ENCODE peak calls at places on chromosomes 6 and 20, in four cellular contexts. R, V, A and T are unnamed samples.

GRCh38 chr6:25755496-25755895 is 954 bp downstream of the SLC17A4 start:
- DNase-seq in R (no peak), V (no peak), A (no peak), T (no peak)

GRCh38 chr6:1388927-1389790 is at the start of gene FOXF2:
- DNase-seq in R (no peak), V (no peak), A (no peak), T (no peak)

GRCh38 chr6:130035211-130035610 is 16.8 kb downstream of the L3MBTL3 start:
- DNase-seq in R (no peak), V (peak), A (no peak), T (no peak)

GRCh38 chr6:158705386-158706126 is 55.7 kb downstream of the SYTL3 start:
- DNase-seq in R (no peak), V (no peak), A (no peak), T (no peak)

GRCh38 chr6:116229287-116229913 is 24.5 kb downstream of the TSPYL4 start:
- DNase-seq in R (no peak), V (peak), A (no peak), T (no peak)

GRCh38 chr6:11650297-11650696 is 112.7 kb downstream of the TMEM170B start:
- DNase-seq in R (no peak), V (no peak), A (no peak), T (no peak)

GRCh38 chr6:87483929-87484328 is 11.2 kb downstream of the SLC35A1 start:
- DNase-seq in R (no peak), V (peak), A (no peak), T (no peak)

GRCh38 chr20:48538058-48538825 is 289.6 kb downstream of the PREX1 start:
- DNase-seq in R (no peak), V (no peak), A (no peak), T (no peak)

GRCh38 chr6:129893513-129894098 is 32.5 kb upstream of the TMEM244 start:
- DNase-seq in R (no peak), V (peak), A (no peak), T (no peak)

GRCh38 chr6:56758553-56758952 is 115.9 kb upstream of the DST start:
- DNase-seq in R (no peak), V (no peak), A (no peak), T (no peak)

GRCh38 chr6:31979238-31979898 is 2.5 kb upstream of the C4A start:
- DNase-seq in R (no peak), V (peak), A (no peak), T (no peak)

GRCh38 chr6:92125681-92126080 is 1293.7 kb downstream of the EPHA7 start:
- DNase-seq in R (no peak), V (no peak), A (no peak), T (no peak)

GRCh38 chr6:18034798-18035202 is 47.4 kb upstream of the KIF13A start:
- DNase-seq in R (no peak), V (peak), A (no peak), T (no peak)

GRCh38 chr6:168139121-168139520 is 60.1 kb upstream of the FRMD1 start:
- DNase-seq in R (no peak), V (no peak), A (no peak), T (no peak)

GRCh38 chr6:130761286-130761685 is 65.9 kb upstream of the SMLR1 start:
- DNase-seq in R (no peak), V (no peak), A (no peak), T (no peak)

GRCh38 chr6:23181301-23182110 is 612.1 kb downstream of the HDGFL1 start:
- DNase-seq in R (no peak), V (no peak), A (no peak), T (no peak)

GRCh38 chr6:130872250-130873095 is 45.3 kb downstream of the SMLR1 start:
- DNase-seq in R (no peak), V (peak), A (peak), T (peak)

GRCh38 chr6:32113386-32114352 is 4.5 kb upstream of the TNXB start:
- DNase-seq in R (no peak), V (peak), A (no peak), T (no peak)

GRCh38 chr6:71190809-71191208 is 97.8 kb upstream of the OGFRL1 start:
- DNase-seq in R (no peak), V (no peak), A (no peak), T (no peak)

GRCh38 chr6:47057830-47058540 is 15.9 kb upstream of the ADGRF1 start:
- DNase-seq in R (no peak), V (no peak), A (no peak), T (no peak)

GRCh38 chr20:41222299-41222698 is 85.0 kb downstream of the PLCG1 start:
- DNase-seq in R (no peak), V (no peak), A (no peak), T (no peak)

GRCh38 chr20:24484081-24484450 is 14.6 kb downstream of the SYNDIG1 start:
- DNase-seq in R (no peak), V (no peak), A (no peak), T (no peak)

GRCh38 chr6:8539446-8539845 is 104.1 kb upstream of the SLC35B3 start:
- DNase-seq in R (no peak), V (peak), A (peak), T (no peak)

GRCh38 chr6:151669208-151669560 is 138.3 kb upstream of the ESR1 start:
- DNase-seq in R (no peak), V (no peak), A (no peak), T (no peak)

GRCh38 chr6:116562614-116563013 is 8.7 kb upstream of the RWDD1 start:
- DNase-seq in R (no peak), V (peak), A (no peak), T (no peak)

GRCh38 chr6:24950210-24950941 is 14.6 kb upstream of the RIPOR2 start:
- DNase-seq in R (no peak), V (no peak), A (no peak), T (no peak)

GRCh38 chr20:3797592-3798404 is 1.7 kb downstream of the CDC25B start:
- DNase-seq in R (no peak), V (peak), A (no peak), T (no peak)

GRCh38 chr20:62378215-62378614 is 8.7 kb upstream of the RPS21 start:
- DNase-seq in R (no peak), V (no peak), A (no peak), T (no peak)

GRCh38 chr6:35048631-35049083 is 92.5 kb downstream of the TCP11 start:
- DNase-seq in R (no peak), V (no peak), A (no peak), T (no peak)

GRCh38 chr20:63290677-63291472 is 2.1 kb upstream of the COL20A1 start:
- DNase-seq in R (no peak), V (peak), A (peak), T (no peak)

GRCh38 chr6:107823047-107823557 is 1.0 kb downstream of the SCML4 start:
- DNase-seq in R (no peak), V (peak), A (no peak), T (no peak)

GRCh38 chr6:46279874-46280273 is 109.1 kb upstream of the ENPP5 start:
- DNase-seq in R (no peak), V (no peak), A (no peak), T (no peak)

GRCh38 chr20:41177636-41178035 is 40.3 kb downstream of the PLCG1 start:
- DNase-seq in R (no peak), V (no peak), A (no peak), T (no peak)

GRCh38 chr6:44237021-44237812 is 9.7 kb upstream of the HSP90AB1 start:
- DNase-seq in R (no peak), V (peak), A (no peak), T (peak)

GRCh38 chr6:130296854-130297253 is 69.0 kb upstream of the TMEM200A start:
- DNase-seq in R (no peak), V (peak), A (no peak), T (no peak)

GRCh38 chr20:32622585-32623468 is 37.7 kb upstream of the NOL4L start:
- DNase-seq in R (no peak), V (no peak), A (no peak), T (no peak)

GRCh38 chr6:30763618-30764489 is 19.5 kb upstream of the IER3 start:
- DNase-seq in R (peak), V (peak), A (no peak), T (no peak)

GRCh38 chr6:70118670-70119069 is 184.2 kb downstream of the COL9A1 start:
- DNase-seq in R (no peak), V (no peak), A (no peak), T (no peak)
- TF ChIP-seq SPI1 in R (no peak), V (no peak), A (no peak), T (no peak)

DNA sequence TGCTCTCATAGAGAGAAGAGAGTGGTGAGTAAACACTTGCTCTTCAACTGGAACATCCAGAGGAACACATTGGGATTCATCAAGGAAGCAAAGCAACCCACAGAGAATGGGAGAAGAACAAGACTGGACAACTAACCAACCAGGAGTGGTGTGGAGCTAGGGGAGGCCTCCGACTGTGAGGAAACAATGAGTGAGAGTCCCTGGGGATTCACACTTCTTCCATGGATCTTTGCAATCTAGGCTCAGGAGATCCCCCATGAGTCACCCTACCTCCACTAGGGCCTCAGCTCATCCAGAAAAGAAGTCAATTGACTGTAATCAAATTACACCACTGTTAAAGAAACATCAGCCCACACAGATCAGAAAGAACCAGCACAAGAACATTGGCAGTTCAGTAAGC is 42.3 kb upstream of the CLVS2 start:
- DNase-seq in R (no peak), V (no peak), A (no peak), T (no peak)
- TF ChIP-seq SPI1 in R (no peak), V (no peak), A (no peak), T (no peak)

GRCh38 chr6:12709556-12709955 is 7.0 kb upstream of the PHACTR1 start:
- DNase-seq in R (no peak), V (no peak), A (no peak), T (no peak)
- TF ChIP-seq SPI1 in R (no peak), V (no peak), A (no peak), T (no peak)

GRCh38 chr20:9230406-9230805 is 161.5 kb downstream of the PLCB4 start:
- DNase-seq in R (no peak), V (no peak), A (no peak), T (no peak)

GRCh38 chr20:9223296-9223695 is 154.4 kb downstream of the PLCB4 start:
- DNase-seq in R (no peak), V (no peak), A (no peak), T (no peak)

GRCh38 chr20:9225879-9226278 is 157.0 kb downstream of the PLCB4 start:
- DNase-seq in R (no peak), V (peak), A (no peak), T (no peak)

GRCh38 chr20:9228774-9229450 is 160.0 kb downstream of the PLCB4 start:
- DNase-seq in R (no peak), V (no peak), A (no peak), T (no peak)
- TF ChIP-seq SPI1 in R (no peak), V (no peak), A (no peak), T (no peak)

GRCh38 chr20:12911372-12911771 is 97.4 kb upstream of the SPTLC3 start:
- DNase-seq in R (no peak), V (no peak), A (no peak), T (no peak)

GRCh38 chr20:12914804-12915203 is 94.0 kb upstream of the SPTLC3 start:
- DNase-seq in R (no peak), V (no peak), A (no peak), T (no peak)

GRCh38 chr20:12913781-12914443 is 94.9 kb upstream of the SPTLC3 start:
- DNase-seq in R (no peak), V (no peak), A (no peak), T (no peak)

GRCh38 chr20:12916699-12917098 is 92.1 kb upstream of the SPTLC3 start:
- DNase-seq in R (no peak), V (no peak), A (no peak), T (no peak)
- TF ChIP-seq SPI1 in R (no peak), V (no peak), A (no peak), T (no peak)